ENCODE peak calls at places on chromosomes 16 and 17, in nine cellular contexts. One of them, this sample, is unnamed. For H3K27me3, the result is how much of the 10 kb centered on the place peaks cover.

GRCh38 chr17:64309710-64310109 is 46.6 kb upstream of the TEX2 start:
- DNase-seq in upper lobe of right lung: no peak
- DNase-seq in right cardiac atrium: peak
- DNase-seq in neural progenitor cell: no peak
- DNase-seq in body of pancreas: no peak
- DNase-seq in dorsolateral prefrontal cortex: no peak
- DNase-seq in CD8-positive, alpha-beta memory T cell: no peak
- DNase-seq in HCT116: no peak
- DNase-seq in cardiac muscle cell: no peak
- DNase-seq in this sample: no peak

GRCh38 chr17:37147301-37147812 is 198.6 kb downstream of the AATF start:
- DNase-seq in upper lobe of right lung: no peak
- DNase-seq in right cardiac atrium: no peak
- DNase-seq in neural progenitor cell: no peak
- DNase-seq in body of pancreas: no peak
- DNase-seq in dorsolateral prefrontal cortex: no peak
- DNase-seq in CD8-positive, alpha-beta memory T cell: no peak
- DNase-seq in HCT116: no peak
- DNase-seq in cardiac muscle cell: peak
- DNase-seq in this sample: no peak

GRCh38 chr16:89476379-89476778 is 14.0 kb downstream of the ANKRD11 start:
- DNase-seq in upper lobe of right lung: no peak
- DNase-seq in right cardiac atrium: no peak
- DNase-seq in neural progenitor cell: no peak
- DNase-seq in body of pancreas: peak
- DNase-seq in dorsolateral prefrontal cortex: no peak
- DNase-seq in CD8-positive, alpha-beta memory T cell: no peak
- DNase-seq in HCT116: no peak
- DNase-seq in cardiac muscle cell: no peak
- DNase-seq in this sample: no peak

GRCh38 chr16:25135239-25135878 is 23.8 kb downstream of the LCMT1 start:
- DNase-seq in upper lobe of right lung: no peak
- DNase-seq in right cardiac atrium: no peak
- DNase-seq in neural progenitor cell: no peak
- DNase-seq in body of pancreas: no peak
- DNase-seq in dorsolateral prefrontal cortex: no peak
- DNase-seq in CD8-positive, alpha-beta memory T cell: no peak
- DNase-seq in HCT116: no peak
- DNase-seq in cardiac muscle cell: peak
- DNase-seq in this sample: no peak

GRCh38 chr17:59746849-59747445 is 39.5 kb downstream of the VMP1 start:
- DNase-seq in upper lobe of right lung: no peak
- DNase-seq in right cardiac atrium: no peak
- DNase-seq in neural progenitor cell: peak
- DNase-seq in body of pancreas: no peak
- DNase-seq in dorsolateral prefrontal cortex: no peak
- DNase-seq in CD8-positive, alpha-beta memory T cell: no peak
- DNase-seq in HCT116: no peak
- DNase-seq in cardiac muscle cell: peak
- DNase-seq in this sample: peak

GRCh38 chr16:82629441-82630027 is 2.8 kb downstream of the CDH13 start:
- DNase-seq in upper lobe of right lung: no peak
- DNase-seq in right cardiac atrium: no peak
- DNase-seq in neural progenitor cell: peak
- DNase-seq in body of pancreas: no peak
- DNase-seq in dorsolateral prefrontal cortex: no peak
- DNase-seq in CD8-positive, alpha-beta memory T cell: no peak
- DNase-seq in HCT116: no peak
- DNase-seq in cardiac muscle cell: peak
- DNase-seq in this sample: no peak

GRCh38 chr17:69300222-69300621 is 26.7 kb downstream of the ABCA5 start:
- DNase-seq in upper lobe of right lung: no peak
- DNase-seq in right cardiac atrium: no peak
- DNase-seq in neural progenitor cell: no peak
- DNase-seq in body of pancreas: no peak
- DNase-seq in dorsolateral prefrontal cortex: no peak
- DNase-seq in CD8-positive, alpha-beta memory T cell: no peak
- DNase-seq in HCT116: no peak
- DNase-seq in cardiac muscle cell: peak
- DNase-seq in this sample: no peak

GRCh38 chr16:85387171-85387507 is 226.0 kb upstream of the GSE1 start:
- DNase-seq in upper lobe of right lung: peak
- DNase-seq in right cardiac atrium: peak
- DNase-seq in neural progenitor cell: no peak
- DNase-seq in body of pancreas: peak
- DNase-seq in dorsolateral prefrontal cortex: no peak
- DNase-seq in CD8-positive, alpha-beta memory T cell: peak
- DNase-seq in HCT116: no peak
- DNase-seq in cardiac muscle cell: no peak
- DNase-seq in this sample: no peak

GRCh38 chr16:23357761-23358290 is 55.7 kb downstream of the SCNN1B start:
- DNase-seq in upper lobe of right lung: peak
- DNase-seq in right cardiac atrium: no peak
- DNase-seq in neural progenitor cell: no peak
- DNase-seq in body of pancreas: no peak
- DNase-seq in dorsolateral prefrontal cortex: no peak
- DNase-seq in CD8-positive, alpha-beta memory T cell: no peak
- DNase-seq in HCT116: no peak
- DNase-seq in cardiac muscle cell: no peak
- DNase-seq in this sample: no peak

GRCh38 chr17:50620848-50621247 is 13.8 kb upstream of the ABCC3 start:
- DNase-seq in upper lobe of right lung: no peak
- DNase-seq in right cardiac atrium: no peak
- DNase-seq in neural progenitor cell: peak
- DNase-seq in body of pancreas: no peak
- DNase-seq in dorsolateral prefrontal cortex: no peak
- DNase-seq in CD8-positive, alpha-beta memory T cell: no peak
- DNase-seq in HCT116: no peak
- DNase-seq in cardiac muscle cell: no peak
- DNase-seq in this sample: peak

GRCh38 chr17:42155614-42156045 is 841 bp upstream of the RAB5C start:
- DNase-seq in upper lobe of right lung: no peak
- DNase-seq in right cardiac atrium: no peak
- DNase-seq in neural progenitor cell: peak
- DNase-seq in body of pancreas: no peak
- DNase-seq in dorsolateral prefrontal cortex: no peak
- DNase-seq in CD8-positive, alpha-beta memory T cell: no peak
- DNase-seq in HCT116: no peak
- DNase-seq in cardiac muscle cell: no peak
- DNase-seq in this sample: no peak

DNA sequence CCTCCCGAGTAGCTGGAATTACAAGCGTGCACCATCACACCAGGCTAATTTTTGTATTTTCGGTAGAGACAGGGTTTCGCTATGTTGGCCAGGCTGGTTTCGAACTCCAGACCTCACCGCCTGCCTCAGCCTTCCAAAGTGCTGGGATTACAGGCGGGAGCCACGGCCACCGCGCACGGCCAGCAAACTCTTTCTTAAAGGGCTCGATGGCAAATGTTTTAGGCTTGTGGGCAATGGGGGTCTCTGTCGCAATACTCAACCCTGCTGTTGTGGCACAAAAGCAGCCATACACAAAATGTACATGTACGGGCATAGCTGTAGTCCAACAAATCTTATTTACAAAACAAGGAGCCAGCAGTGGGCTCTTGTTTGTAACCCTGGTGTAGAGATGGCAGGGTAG is 18.4 kb downstream of the PARN start:
- DNase-seq in upper lobe of right lung: no peak
- DNase-seq in right cardiac atrium: no peak
- DNase-seq in neural progenitor cell: no peak
- DNase-seq in body of pancreas: no peak
- DNase-seq in dorsolateral prefrontal cortex: no peak
- DNase-seq in CD8-positive, alpha-beta memory T cell: no peak
- DNase-seq in HCT116: no peak
- DNase-seq in cardiac muscle cell: no peak
- DNase-seq in this sample: no peak
- H3K27me3 ChIP-seq in upper lobe of right lung: under half
- H3K27me3 ChIP-seq in right cardiac atrium: under half
- H3K27me3 ChIP-seq in neural progenitor cell: under half
- H3K27me3 ChIP-seq in body of pancreas: under half
- H3K27me3 ChIP-seq in dorsolateral prefrontal cortex: under half
- H3K27me3 ChIP-seq in CD8-positive, alpha-beta memory T cell: under half
- H3K27me3 ChIP-seq in HCT116: under half
- H3K27me3 ChIP-seq in cardiac muscle cell: under half
- H3K27me3 ChIP-seq in this sample: under half

GRCh38 chr16:74847202-74847601 is 72.6 kb upstream of the FA2H start:
- DNase-seq in upper lobe of right lung: no peak
- DNase-seq in right cardiac atrium: no peak
- DNase-seq in neural progenitor cell: no peak
- DNase-seq in body of pancreas: no peak
- DNase-seq in dorsolateral prefrontal cortex: no peak
- DNase-seq in CD8-positive, alpha-beta memory T cell: no peak
- DNase-seq in HCT116: no peak
- DNase-seq in cardiac muscle cell: no peak
- DNase-seq in this sample: no peak
- H3K27me3 ChIP-seq in upper lobe of right lung: under half
- H3K27me3 ChIP-seq in right cardiac atrium: under half
- H3K27me3 ChIP-seq in neural progenitor cell: under half
- H3K27me3 ChIP-seq in body of pancreas: under half
- H3K27me3 ChIP-seq in dorsolateral prefrontal cortex: under half
- H3K27me3 ChIP-seq in CD8-positive, alpha-beta memory T cell: under half
- H3K27me3 ChIP-seq in HCT116: under half
- H3K27me3 ChIP-seq in cardiac muscle cell: under half
- H3K27me3 ChIP-seq in this sample: under half

GRCh38 chr17:74117999-74118421 is 85.5 kb upstream of the RPL38 start:
- DNase-seq in upper lobe of right lung: peak
- DNase-seq in right cardiac atrium: no peak
- DNase-seq in neural progenitor cell: peak
- DNase-seq in body of pancreas: no peak
- DNase-seq in dorsolateral prefrontal cortex: no peak
- DNase-seq in CD8-positive, alpha-beta memory T cell: no peak
- DNase-seq in HCT116: no peak
- DNase-seq in cardiac muscle cell: no peak
- DNase-seq in this sample: peak

GRCh38 chr17:74115586-74115985 is 87.9 kb upstream of the RPL38 start:
- DNase-seq in upper lobe of right lung: peak
- DNase-seq in right cardiac atrium: no peak
- DNase-seq in neural progenitor cell: no peak
- DNase-seq in body of pancreas: no peak
- DNase-seq in dorsolateral prefrontal cortex: no peak
- DNase-seq in CD8-positive, alpha-beta memory T cell: no peak
- DNase-seq in HCT116: no peak
- DNase-seq in cardiac muscle cell: no peak
- DNase-seq in this sample: no peak

GRCh38 chr17:74114881-74115470 is 88.5 kb upstream of the RPL38 start:
- DNase-seq in upper lobe of right lung: peak
- DNase-seq in right cardiac atrium: no peak
- DNase-seq in neural progenitor cell: no peak
- DNase-seq in body of pancreas: no peak
- DNase-seq in dorsolateral prefrontal cortex: no peak
- DNase-seq in CD8-positive, alpha-beta memory T cell: no peak
- DNase-seq in HCT116: no peak
- DNase-seq in cardiac muscle cell: no peak
- DNase-seq in this sample: no peak

GRCh38 chr17:74117087-74117486 is 86.4 kb upstream of the RPL38 start:
- DNase-seq in upper lobe of right lung: peak
- DNase-seq in right cardiac atrium: no peak
- DNase-seq in neural progenitor cell: no peak
- DNase-seq in body of pancreas: no peak
- DNase-seq in dorsolateral prefrontal cortex: no peak
- DNase-seq in CD8-positive, alpha-beta memory T cell: no peak
- DNase-seq in HCT116: no peak
- DNase-seq in cardiac muscle cell: no peak
- DNase-seq in this sample: peak

GRCh38 chr17:74116087-74116717 is 87.3 kb upstream of the RPL38 start:
- DNase-seq in upper lobe of right lung: peak
- DNase-seq in right cardiac atrium: no peak
- DNase-seq in neural progenitor cell: no peak
- DNase-seq in body of pancreas: no peak
- DNase-seq in dorsolateral prefrontal cortex: peak
- DNase-seq in CD8-positive, alpha-beta memory T cell: no peak
- DNase-seq in HCT116: no peak
- DNase-seq in cardiac muscle cell: no peak
- DNase-seq in this sample: no peak
- H3K27me3 ChIP-seq in upper lobe of right lung: under half
- H3K27me3 ChIP-seq in right cardiac atrium: under half
- H3K27me3 ChIP-seq in neural progenitor cell: under half
- H3K27me3 ChIP-seq in body of pancreas: under half
- H3K27me3 ChIP-seq in dorsolateral prefrontal cortex: under half
- H3K27me3 ChIP-seq in CD8-positive, alpha-beta memory T cell: under half
- H3K27me3 ChIP-seq in HCT116: under half
- H3K27me3 ChIP-seq in cardiac muscle cell: under half
- H3K27me3 ChIP-seq in this sample: under half

GRCh38 chr16:6131526-6132050 is 1034.0 kb upstream of the EEF2KMT start:
- DNase-seq in upper lobe of right lung: no peak
- DNase-seq in right cardiac atrium: no peak
- DNase-seq in neural progenitor cell: no peak
- DNase-seq in body of pancreas: no peak
- DNase-seq in dorsolateral prefrontal cortex: no peak
- DNase-seq in CD8-positive, alpha-beta memory T cell: no peak
- DNase-seq in HCT116: no peak
- DNase-seq in cardiac muscle cell: no peak
- DNase-seq in this sample: no peak
- H3K27me3 ChIP-seq in upper lobe of right lung: under half
- H3K27me3 ChIP-seq in right cardiac atrium: under half
- H3K27me3 ChIP-seq in neural progenitor cell: under half
- H3K27me3 ChIP-seq in body of pancreas: under half
- H3K27me3 ChIP-seq in dorsolateral prefrontal cortex: under half
- H3K27me3 ChIP-seq in CD8-positive, alpha-beta memory T cell: under half
- H3K27me3 ChIP-seq in HCT116: under half
- H3K27me3 ChIP-seq in cardiac muscle cell: under half
- H3K27me3 ChIP-seq in this sample: under half

GRCh38 chr16:5427571-5427970 is 330.0 kb upstream of the EEF2KMT start:
- DNase-seq in upper lobe of right lung: no peak
- DNase-seq in right cardiac atrium: no peak
- DNase-seq in neural progenitor cell: no peak
- DNase-seq in body of pancreas: no peak
- DNase-seq in dorsolateral prefrontal cortex: no peak
- DNase-seq in CD8-positive, alpha-beta memory T cell: no peak
- DNase-seq in HCT116: no peak
- DNase-seq in cardiac muscle cell: no peak
- DNase-seq in this sample: no peak
- H3K27me3 ChIP-seq in upper lobe of right lung: under half
- H3K27me3 ChIP-seq in right cardiac atrium: under half
- H3K27me3 ChIP-seq in neural progenitor cell: under half
- H3K27me3 ChIP-seq in body of pancreas: under half
- H3K27me3 ChIP-seq in dorsolateral prefrontal cortex: under half
- H3K27me3 ChIP-seq in CD8-positive, alpha-beta memory T cell: under half
- H3K27me3 ChIP-seq in HCT116: under half
- H3K27me3 ChIP-seq in cardiac muscle cell: under half
- H3K27me3 ChIP-seq in this sample: under half